ENCODE peak calls at places on chromosomes 16 and 17, in eight cellular contexts. One of them, this sample, is unnamed.

GRCh38 chr17:29124135-29124930 is 55.9 kb downstream of the MYO18A start:
- DNase-seq in HTR-8/SVneo: peak; percentile 83
- DNase-seq in SK-N-DZ: peak; percentile 83
- DNase-seq in foreskin fibroblast: peak; percentile 89
- DNase-seq in activated T-helper 1 cell treated with anti-CD3 and anti-CD28 coated beads, Interleukin-12 subunit alpha, Interleukin-12 subunit beta, Interleukin-2, Interleukin-4 antibody, amounts not matched to agents 30 ng/mL and 10 ng/mL and 1 ng/mL, durations not matched to agents 14 hours and 24 hours and 36 hours: peak; percentile 34
- DNase-seq in Calu3: peak; percentile 64
- DNase-seq in colonic mucosa: peak; percentile 42
- DNase-seq in ELF-1: peak; percentile 68
- DNase-seq in this sample: peak; percentile 37

GRCh38 chr17:43006639-43007551 is at the start of gene IFI35:
- DNase-seq in HTR-8/SVneo: peak; percentile 90
- DNase-seq in SK-N-DZ: no peak
- DNase-seq in foreskin fibroblast: peak; percentile 94
- DNase-seq in activated T-helper 1 cell treated with anti-CD3 and anti-CD28 coated beads, Interleukin-12 subunit alpha, Interleukin-12 subunit beta, Interleukin-2, Interleukin-4 antibody, amounts not matched to agents 30 ng/mL and 10 ng/mL and 1 ng/mL, durations not matched to agents 14 hours and 24 hours and 36 hours: peak; percentile 85
- DNase-seq in Calu3: peak; percentile 95
- DNase-seq in colonic mucosa: peak; percentile 94
- DNase-seq in ELF-1: peak; percentile 84
- DNase-seq in this sample: peak; percentile 70

GRCh38 chr16:54176376-54176901 is 110.1 kb downstream of the IRX3 start:
- DNase-seq in HTR-8/SVneo: no peak
- DNase-seq in SK-N-DZ: no peak
- DNase-seq in foreskin fibroblast: peak; percentile 49
- DNase-seq in activated T-helper 1 cell treated with anti-CD3 and anti-CD28 coated beads, Interleukin-12 subunit alpha, Interleukin-12 subunit beta, Interleukin-2, Interleukin-4 antibody, amounts not matched to agents 30 ng/mL and 10 ng/mL and 1 ng/mL, durations not matched to agents 14 hours and 24 hours and 36 hours: no peak
- DNase-seq in Calu3: no peak
- DNase-seq in colonic mucosa: no peak
- DNase-seq in ELF-1: peak; percentile 59
- DNase-seq in this sample: no peak

GRCh38 chr16:10987361-10988163 is 43.2 kb downstream of the CLEC16A start:
- DNase-seq in HTR-8/SVneo: no peak
- DNase-seq in SK-N-DZ: no peak
- DNase-seq in foreskin fibroblast: no peak
- DNase-seq in activated T-helper 1 cell treated with anti-CD3 and anti-CD28 coated beads, Interleukin-12 subunit alpha, Interleukin-12 subunit beta, Interleukin-2, Interleukin-4 antibody, amounts not matched to agents 30 ng/mL and 10 ng/mL and 1 ng/mL, durations not matched to agents 14 hours and 24 hours and 36 hours: no peak
- DNase-seq in Calu3: no peak
- DNase-seq in colonic mucosa: no peak
- DNase-seq in ELF-1: no peak
- DNase-seq in this sample: no peak

GRCh38 chr16:88017006-88017405 is 65.8 kb downstream of the BANP start:
- DNase-seq in HTR-8/SVneo: no peak
- DNase-seq in SK-N-DZ: no peak
- DNase-seq in foreskin fibroblast: no peak
- DNase-seq in activated T-helper 1 cell treated with anti-CD3 and anti-CD28 coated beads, Interleukin-12 subunit alpha, Interleukin-12 subunit beta, Interleukin-2, Interleukin-4 antibody, amounts not matched to agents 30 ng/mL and 10 ng/mL and 1 ng/mL, durations not matched to agents 14 hours and 24 hours and 36 hours: no peak
- DNase-seq in Calu3: no peak
- DNase-seq in colonic mucosa: no peak
- DNase-seq in ELF-1: no peak
- DNase-seq in this sample: no peak

GRCh38 chr16:68040506-68041288 is 17.6 kb downstream of the DUS2 start:
- DNase-seq in HTR-8/SVneo: peak; percentile 84
- DNase-seq in SK-N-DZ: peak; percentile 66
- DNase-seq in foreskin fibroblast: peak; percentile 79
- DNase-seq in activated T-helper 1 cell treated with anti-CD3 and anti-CD28 coated beads, Interleukin-12 subunit alpha, Interleukin-12 subunit beta, Interleukin-2, Interleukin-4 antibody, amounts not matched to agents 30 ng/mL and 10 ng/mL and 1 ng/mL, durations not matched to agents 14 hours and 24 hours and 36 hours: peak; percentile 81
- DNase-seq in Calu3: peak; percentile 93
- DNase-seq in colonic mucosa: peak; percentile 88
- DNase-seq in ELF-1: peak; percentile 92
- DNase-seq in this sample: peak; percentile 14

GRCh38 chr17:45353047-45353446 is 36.2 kb upstream of the MAP3K14 start:
- DNase-seq in HTR-8/SVneo: no peak
- DNase-seq in SK-N-DZ: no peak
- DNase-seq in foreskin fibroblast: no peak
- DNase-seq in activated T-helper 1 cell treated with anti-CD3 and anti-CD28 coated beads, Interleukin-12 subunit alpha, Interleukin-12 subunit beta, Interleukin-2, Interleukin-4 antibody, amounts not matched to agents 30 ng/mL and 10 ng/mL and 1 ng/mL, durations not matched to agents 14 hours and 24 hours and 36 hours: peak; percentile 32
- DNase-seq in Calu3: no peak
- DNase-seq in colonic mucosa: no peak
- DNase-seq in ELF-1: no peak
- DNase-seq in this sample: no peak

GRCh38 chr16:84136331-84137125 is 8.4 kb downstream of the HSDL1 start:
- DNase-seq in HTR-8/SVneo: no peak
- DNase-seq in SK-N-DZ: no peak
- DNase-seq in foreskin fibroblast: no peak
- DNase-seq in activated T-helper 1 cell treated with anti-CD3 and anti-CD28 coated beads, Interleukin-12 subunit alpha, Interleukin-12 subunit beta, Interleukin-2, Interleukin-4 antibody, amounts not matched to agents 30 ng/mL and 10 ng/mL and 1 ng/mL, durations not matched to agents 14 hours and 24 hours and 36 hours: no peak
- DNase-seq in Calu3: no peak
- DNase-seq in colonic mucosa: no peak
- DNase-seq in ELF-1: no peak
- DNase-seq in this sample: no peak

GRCh38 chr16:61926766-61927165 is 109.5 kb downstream of the CDH8 start:
- DNase-seq in HTR-8/SVneo: no peak
- DNase-seq in SK-N-DZ: no peak
- DNase-seq in foreskin fibroblast: no peak
- DNase-seq in activated T-helper 1 cell treated with anti-CD3 and anti-CD28 coated beads, Interleukin-12 subunit alpha, Interleukin-12 subunit beta, Interleukin-2, Interleukin-4 antibody, amounts not matched to agents 30 ng/mL and 10 ng/mL and 1 ng/mL, durations not matched to agents 14 hours and 24 hours and 36 hours: no peak
- DNase-seq in Calu3: no peak
- DNase-seq in colonic mucosa: no peak
- DNase-seq in ELF-1: no peak
- DNase-seq in this sample: no peak

GRCh38 chr16:87425941-87426340 is 33.8 kb downstream of the MAP1LC3B start:
- DNase-seq in HTR-8/SVneo: no peak
- DNase-seq in SK-N-DZ: no peak
- DNase-seq in foreskin fibroblast: no peak
- DNase-seq in activated T-helper 1 cell treated with anti-CD3 and anti-CD28 coated beads, Interleukin-12 subunit alpha, Interleukin-12 subunit beta, Interleukin-2, Interleukin-4 antibody, amounts not matched to agents 30 ng/mL and 10 ng/mL and 1 ng/mL, durations not matched to agents 14 hours and 24 hours and 36 hours: no peak
- DNase-seq in Calu3: no peak
- DNase-seq in colonic mucosa: no peak
- DNase-seq in ELF-1: no peak
- DNase-seq in this sample: no peak

GRCh38 chr16:85568519-85568918 is 44.6 kb upstream of the GSE1 start:
- DNase-seq in HTR-8/SVneo: no peak
- DNase-seq in SK-N-DZ: no peak
- DNase-seq in foreskin fibroblast: no peak
- DNase-seq in activated T-helper 1 cell treated with anti-CD3 and anti-CD28 coated beads, Interleukin-12 subunit alpha, Interleukin-12 subunit beta, Interleukin-2, Interleukin-4 antibody, amounts not matched to agents 30 ng/mL and 10 ng/mL and 1 ng/mL, durations not matched to agents 14 hours and 24 hours and 36 hours: no peak
- DNase-seq in Calu3: no peak
- DNase-seq in colonic mucosa: peak; percentile 85
- DNase-seq in ELF-1: no peak
- DNase-seq in this sample: no peak

GRCh38 chr16:69318911-69319289 is 7.8 kb downstream of the VPS4A start:
- DNase-seq in HTR-8/SVneo: no peak
- DNase-seq in SK-N-DZ: no peak
- DNase-seq in foreskin fibroblast: no peak
- DNase-seq in activated T-helper 1 cell treated with anti-CD3 and anti-CD28 coated beads, Interleukin-12 subunit alpha, Interleukin-12 subunit beta, Interleukin-2, Interleukin-4 antibody, amounts not matched to agents 30 ng/mL and 10 ng/mL and 1 ng/mL, durations not matched to agents 14 hours and 24 hours and 36 hours: no peak
- DNase-seq in Calu3: no peak
- DNase-seq in colonic mucosa: no peak
- DNase-seq in ELF-1: no peak
- DNase-seq in this sample: no peak

GRCh38 chr16:2039286-2040030 is 8.2 kb downstream of the NTHL1 start:
- DNase-seq in HTR-8/SVneo: no peak
- DNase-seq in SK-N-DZ: no peak
- DNase-seq in foreskin fibroblast: peak; percentile 94
- DNase-seq in activated T-helper 1 cell treated with anti-CD3 and anti-CD28 coated beads, Interleukin-12 subunit alpha, Interleukin-12 subunit beta, Interleukin-2, Interleukin-4 antibody, amounts not matched to agents 30 ng/mL and 10 ng/mL and 1 ng/mL, durations not matched to agents 14 hours and 24 hours and 36 hours: no peak
- DNase-seq in Calu3: no peak
- DNase-seq in colonic mucosa: peak; percentile 79
- DNase-seq in ELF-1: no peak
- DNase-seq in this sample: no peak

GRCh38 chr17:56099649-56100048 is 53.6 kb upstream of the ANKFN1 start:
- DNase-seq in HTR-8/SVneo: no peak
- DNase-seq in SK-N-DZ: no peak
- DNase-seq in foreskin fibroblast: peak; percentile 54
- DNase-seq in activated T-helper 1 cell treated with anti-CD3 and anti-CD28 coated beads, Interleukin-12 subunit alpha, Interleukin-12 subunit beta, Interleukin-2, Interleukin-4 antibody, amounts not matched to agents 30 ng/mL and 10 ng/mL and 1 ng/mL, durations not matched to agents 14 hours and 24 hours and 36 hours: no peak
- DNase-seq in Calu3: no peak
- DNase-seq in colonic mucosa: no peak
- DNase-seq in ELF-1: no peak
- DNase-seq in this sample: no peak

GRCh38 chr17:78973792-78974520 is 5.8 kb downstream of the LGALS3BP start:
- DNase-seq in HTR-8/SVneo: no peak
- DNase-seq in SK-N-DZ: no peak
- DNase-seq in foreskin fibroblast: no peak
- DNase-seq in activated T-helper 1 cell treated with anti-CD3 and anti-CD28 coated beads, Interleukin-12 subunit alpha, Interleukin-12 subunit beta, Interleukin-2, Interleukin-4 antibody, amounts not matched to agents 30 ng/mL and 10 ng/mL and 1 ng/mL, durations not matched to agents 14 hours and 24 hours and 36 hours: no peak
- DNase-seq in Calu3: no peak
- DNase-seq in colonic mucosa: no peak
- DNase-seq in ELF-1: no peak
- DNase-seq in this sample: no peak

GRCh38 chr17:13671341-13671740 is 69.6 kb upstream of the HS3ST3A1 start:
- DNase-seq in HTR-8/SVneo: no peak
- DNase-seq in SK-N-DZ: no peak
- DNase-seq in foreskin fibroblast: no peak
- DNase-seq in activated T-helper 1 cell treated with anti-CD3 and anti-CD28 coated beads, Interleukin-12 subunit alpha, Interleukin-12 subunit beta, Interleukin-2, Interleukin-4 antibody, amounts not matched to agents 30 ng/mL and 10 ng/mL and 1 ng/mL, durations not matched to agents 14 hours and 24 hours and 36 hours: no peak
- DNase-seq in Calu3: no peak
- DNase-seq in colonic mucosa: no peak
- DNase-seq in ELF-1: peak; percentile 11
- DNase-seq in this sample: no peak

GRCh38 chr17:333626-334396 is 18.8 kb downstream of the RPH3AL start:
- DNase-seq in HTR-8/SVneo: no peak
- DNase-seq in SK-N-DZ: no peak
- DNase-seq in foreskin fibroblast: peak; percentile 12
- DNase-seq in activated T-helper 1 cell treated with anti-CD3 and anti-CD28 coated beads, Interleukin-12 subunit alpha, Interleukin-12 subunit beta, Interleukin-2, Interleukin-4 antibody, amounts not matched to agents 30 ng/mL and 10 ng/mL and 1 ng/mL, durations not matched to agents 14 hours and 24 hours and 36 hours: no peak
- DNase-seq in Calu3: no peak
- DNase-seq in colonic mucosa: peak; percentile 47
- DNase-seq in ELF-1: peak; percentile 48
- DNase-seq in this sample: no peak

GRCh38 chr17:4604111-4604644 is 19.8 kb downstream of the SMTNL2 start:
- DNase-seq in HTR-8/SVneo: no peak
- DNase-seq in SK-N-DZ: peak; percentile 86
- DNase-seq in foreskin fibroblast: peak; percentile 83
- DNase-seq in activated T-helper 1 cell treated with anti-CD3 and anti-CD28 coated beads, Interleukin-12 subunit alpha, Interleukin-12 subunit beta, Interleukin-2, Interleukin-4 antibody, amounts not matched to agents 30 ng/mL and 10 ng/mL and 1 ng/mL, durations not matched to agents 14 hours and 24 hours and 36 hours: no peak
- DNase-seq in Calu3: no peak
- DNase-seq in colonic mucosa: no peak
- DNase-seq in ELF-1: peak; percentile 53
- DNase-seq in this sample: no peak

GRCh38 chr17:72158895-72159885 is 38.4 kb downstream of the SOX9 start:
- DNase-seq in HTR-8/SVneo: no peak
- DNase-seq in SK-N-DZ: no peak
- DNase-seq in foreskin fibroblast: peak; percentile 24
- DNase-seq in activated T-helper 1 cell treated with anti-CD3 and anti-CD28 coated beads, Interleukin-12 subunit alpha, Interleukin-12 subunit beta, Interleukin-2, Interleukin-4 antibody, amounts not matched to agents 30 ng/mL and 10 ng/mL and 1 ng/mL, durations not matched to agents 14 hours and 24 hours and 36 hours: no peak
- DNase-seq in Calu3: no peak
- DNase-seq in colonic mucosa: no peak
- DNase-seq in ELF-1: peak; percentile 62
- DNase-seq in this sample: no peak

GRCh38 chr17:59725691-59726090 is 18.2 kb downstream of the VMP1 start:
- DNase-seq in HTR-8/SVneo: no peak
- DNase-seq in SK-N-DZ: no peak
- DNase-seq in foreskin fibroblast: peak; percentile 61
- DNase-seq in activated T-helper 1 cell treated with anti-CD3 and anti-CD28 coated beads, Interleukin-12 subunit alpha, Interleukin-12 subunit beta, Interleukin-2, Interleukin-4 antibody, amounts not matched to agents 30 ng/mL and 10 ng/mL and 1 ng/mL, durations not matched to agents 14 hours and 24 hours and 36 hours: no peak
- DNase-seq in Calu3: no peak
- DNase-seq in colonic mucosa: no peak
- DNase-seq in ELF-1: no peak
- DNase-seq in this sample: no peak

GRCh38 chr17:58693208-58693607 is 806 bp downstream of the RAD51C start:
- DNase-seq in HTR-8/SVneo: no peak
- DNase-seq in SK-N-DZ: no peak
- DNase-seq in foreskin fibroblast: peak; percentile 11
- DNase-seq in activated T-helper 1 cell treated with anti-CD3 and anti-CD28 coated beads, Interleukin-12 subunit alpha, Interleukin-12 subunit beta, Interleukin-2, Interleukin-4 antibody, amounts not matched to agents 30 ng/mL and 10 ng/mL and 1 ng/mL, durations not matched to agents 14 hours and 24 hours and 36 hours: no peak
- DNase-seq in Calu3: no peak
- DNase-seq in colonic mucosa: no peak
- DNase-seq in ELF-1: no peak
- DNase-seq in this sample: no peak

GRCh38 chr17:13952252-13952721 is 117.0 kb upstream of the COX10 start:
- DNase-seq in HTR-8/SVneo: no peak
- DNase-seq in SK-N-DZ: no peak
- DNase-seq in foreskin fibroblast: no peak
- DNase-seq in activated T-helper 1 cell treated with anti-CD3 and anti-CD28 coated beads, Interleukin-12 subunit alpha, Interleukin-12 subunit beta, Interleukin-2, Interleukin-4 antibody, amounts not matched to agents 30 ng/mL and 10 ng/mL and 1 ng/mL, durations not matched to agents 14 hours and 24 hours and 36 hours: no peak
- DNase-seq in Calu3: no peak
- DNase-seq in colonic mucosa: no peak
- DNase-seq in ELF-1: no peak
- DNase-seq in this sample: no peak

GRCh38 chr17:48207776-48208175 is 100.2 kb downstream of the SNX11 start:
- DNase-seq in HTR-8/SVneo: no peak
- DNase-seq in SK-N-DZ: no peak
- DNase-seq in foreskin fibroblast: no peak
- DNase-seq in activated T-helper 1 cell treated with anti-CD3 and anti-CD28 coated beads, Interleukin-12 subunit alpha, Interleukin-12 subunit beta, Interleukin-2, Interleukin-4 antibody, amounts not matched to agents 30 ng/mL and 10 ng/mL and 1 ng/mL, durations not matched to agents 14 hours and 24 hours and 36 hours: no peak
- DNase-seq in Calu3: no peak
- DNase-seq in colonic mucosa: no peak
- DNase-seq in ELF-1: no peak
- DNase-seq in this sample: no peak

GRCh38 chr17:82217530-82218204 is 5.0 kb upstream of the CCDC57 start:
- DNase-seq in HTR-8/SVneo: peak; percentile 81
- DNase-seq in SK-N-DZ: no peak
- DNase-seq in foreskin fibroblast: peak; percentile 92
- DNase-seq in activated T-helper 1 cell treated with anti-CD3 and anti-CD28 coated beads, Interleukin-12 subunit alpha, Interleukin-12 subunit beta, Interleukin-2, Interleukin-4 antibody, amounts not matched to agents 30 ng/mL and 10 ng/mL and 1 ng/mL, durations not matched to agents 14 hours and 24 hours and 36 hours: no peak
- DNase-seq in Calu3: peak; percentile 83
- DNase-seq in colonic mucosa: no peak
- DNase-seq in ELF-1: peak; percentile 64
- DNase-seq in this sample: no peak

GRCh38 chr17:8365143-8365542 is 11.4 kb downstream of the KRABD2 start:
- DNase-seq in HTR-8/SVneo: no peak
- DNase-seq in SK-N-DZ: no peak
- DNase-seq in foreskin fibroblast: peak; percentile 65
- DNase-seq in activated T-helper 1 cell treated with anti-CD3 and anti-CD28 coated beads, Interleukin-12 subunit alpha, Interleukin-12 subunit beta, Interleukin-2, Interleukin-4 antibody, amounts not matched to agents 30 ng/mL and 10 ng/mL and 1 ng/mL, durations not matched to agents 14 hours and 24 hours and 36 hours: no peak
- DNase-seq in Calu3: no peak
- DNase-seq in colonic mucosa: no peak
- DNase-seq in ELF-1: no peak
- DNase-seq in this sample: no peak

GRCh38 chr17:44794699-44795413 is 35.2 kb downstream of the GJC1 start:
- DNase-seq in HTR-8/SVneo: peak; percentile 87
- DNase-seq in SK-N-DZ: no peak
- DNase-seq in foreskin fibroblast: peak; percentile 84
- DNase-seq in activated T-helper 1 cell treated with anti-CD3 and anti-CD28 coated beads, Interleukin-12 subunit alpha, Interleukin-12 subunit beta, Interleukin-2, Interleukin-4 antibody, amounts not matched to agents 30 ng/mL and 10 ng/mL and 1 ng/mL, durations not matched to agents 14 hours and 24 hours and 36 hours: no peak
- DNase-seq in Calu3: no peak
- DNase-seq in colonic mucosa: no peak
- DNase-seq in ELF-1: no peak
- DNase-seq in this sample: peak; percentile 54

GRCh38 chr16:71347146-71347545 is 11.4 kb upstream of the CALB2 start:
- DNase-seq in HTR-8/SVneo: no peak
- DNase-seq in SK-N-DZ: no peak
- DNase-seq in foreskin fibroblast: no peak
- DNase-seq in activated T-helper 1 cell treated with anti-CD3 and anti-CD28 coated beads, Interleukin-12 subunit alpha, Interleukin-12 subunit beta, Interleukin-2, Interleukin-4 antibody, amounts not matched to agents 30 ng/mL and 10 ng/mL and 1 ng/mL, durations not matched to agents 14 hours and 24 hours and 36 hours: no peak
- DNase-seq in Calu3: no peak
- DNase-seq in colonic mucosa: no peak
- DNase-seq in ELF-1: no peak
- DNase-seq in this sample: no peak

GRCh38 chr17:55757659-55758058 is 6.8 kb downstream of the PCTP start:
- DNase-seq in HTR-8/SVneo: no peak
- DNase-seq in SK-N-DZ: no peak
- DNase-seq in foreskin fibroblast: no peak
- DNase-seq in activated T-helper 1 cell treated with anti-CD3 and anti-CD28 coated beads, Interleukin-12 subunit alpha, Interleukin-12 subunit beta, Interleukin-2, Interleukin-4 antibody, amounts not matched to agents 30 ng/mL and 10 ng/mL and 1 ng/mL, durations not matched to agents 14 hours and 24 hours and 36 hours: no peak
- DNase-seq in Calu3: no peak
- DNase-seq in colonic mucosa: no peak
- DNase-seq in ELF-1: no peak
- DNase-seq in this sample: no peak

GRCh38 chr17:56203430-56203829 is 50.2 kb downstream of the ANKFN1 start:
- DNase-seq in HTR-8/SVneo: peak; percentile 9
- DNase-seq in SK-N-DZ: peak; percentile 9
- DNase-seq in foreskin fibroblast: no peak
- DNase-seq in activated T-helper 1 cell treated with anti-CD3 and anti-CD28 coated beads, Interleukin-12 subunit alpha, Interleukin-12 subunit beta, Interleukin-2, Interleukin-4 antibody, amounts not matched to agents 30 ng/mL and 10 ng/mL and 1 ng/mL, durations not matched to agents 14 hours and 24 hours and 36 hours: no peak
- DNase-seq in Calu3: no peak
- DNase-seq in colonic mucosa: no peak
- DNase-seq in ELF-1: no peak
- DNase-seq in this sample: no peak

GRCh38 chr16:85133290-85133599 is 21.0 kb upstream of the CIBAR2 start:
- DNase-seq in HTR-8/SVneo: no peak
- DNase-seq in SK-N-DZ: no peak
- DNase-seq in foreskin fibroblast: no peak
- DNase-seq in activated T-helper 1 cell treated with anti-CD3 and anti-CD28 coated beads, Interleukin-12 subunit alpha, Interleukin-12 subunit beta, Interleukin-2, Interleukin-4 antibody, amounts not matched to agents 30 ng/mL and 10 ng/mL and 1 ng/mL, durations not matched to agents 14 hours and 24 hours and 36 hours: no peak
- DNase-seq in Calu3: no peak
- DNase-seq in colonic mucosa: no peak
- DNase-seq in ELF-1: no peak
- DNase-seq in this sample: no peak

GRCh38 chr16:930511-930910 is 40.3 kb downstream of the LMF1 start:
- DNase-seq in HTR-8/SVneo: no peak
- DNase-seq in SK-N-DZ: no peak
- DNase-seq in foreskin fibroblast: no peak
- DNase-seq in activated T-helper 1 cell treated with anti-CD3 and anti-CD28 coated beads, Interleukin-12 subunit alpha, Interleukin-12 subunit beta, Interleukin-2, Interleukin-4 antibody, amounts not matched to agents 30 ng/mL and 10 ng/mL and 1 ng/mL, durations not matched to agents 14 hours and 24 hours and 36 hours: no peak
- DNase-seq in Calu3: no peak
- DNase-seq in colonic mucosa: no peak
- DNase-seq in ELF-1: no peak
- DNase-seq in this sample: no peak

GRCh38 chr16:55499951-55500350 is 8.9 kb upstream of the LPCAT2 start:
- DNase-seq in HTR-8/SVneo: peak; percentile 88
- DNase-seq in SK-N-DZ: peak; percentile 77
- DNase-seq in foreskin fibroblast: peak; percentile 97
- DNase-seq in activated T-helper 1 cell treated with anti-CD3 and anti-CD28 coated beads, Interleukin-12 subunit alpha, Interleukin-12 subunit beta, Interleukin-2, Interleukin-4 antibody, amounts not matched to agents 30 ng/mL and 10 ng/mL and 1 ng/mL, durations not matched to agents 14 hours and 24 hours and 36 hours: peak; percentile 26
- DNase-seq in Calu3: peak; percentile 56
- DNase-seq in colonic mucosa: peak; percentile 23
- DNase-seq in ELF-1: peak; percentile 74
- DNase-seq in this sample: peak; percentile 68

This sample was measured in T1000.